ENCODE peak calls at places on chromosome 21, in five cellular contexts. Q, M, W, B and A are unnamed samples.

GRCh38 chr21:17921579-17922530 is 102.7 kb upstream of the C21orf91 start:
- DNase-seq in M (peak), Q (no peak), B (no peak), W (peak), A (no peak)

GRCh38 chr21:28089599-28090421 is 902.9 kb downstream of the LTN1 start:
- DNase-seq in W (no peak), M (no peak), B (peak), Q (no peak), A (no peak)

GRCh38 chr21:16176570-16176969 is 446.8 kb downstream of the USP25 start:
- DNase-seq in W (no peak), M (no peak), B (no peak), Q (no peak), A (no peak)

GRCh38 chr21:29295066-29295650 is 3.6 kb upstream of the BACH1 start:
- DNase-seq in Q (no peak), W (no peak), M (no peak), B (no peak), A (no peak)

GRCh38 chr21:31650930-31651329 is 8.6 kb upstream of the SOD1 start:
- DNase-seq in Q (no peak), W (no peak), B (no peak), M (no peak), A (no peak)

GRCh38 chr21:29017639-29018237 is 1.4 kb downstream of the RWDD2B start:
- DNase-seq in B (no peak), M (no peak), W (no peak), Q (no peak), A (no peak)

GRCh38 chr21:17003763-17004373 is 509.0 kb upstream of the CXADR start:
- DNase-seq in W (no peak), Q (no peak), B (no peak), M (peak), A (no peak)

GRCh38 chr21:15703932-15704331 is 25.9 kb upstream of the USP25 start:
- DNase-seq in M (no peak), W (peak), B (no peak), Q (no peak), A (no peak)

GRCh38 chr21:28253378-28253777 is 739.3 kb downstream of the LTN1 start:
- DNase-seq in W (peak), M (peak), B (no peak), Q (no peak), A (no peak)

GRCh38 chr21:32562426-32562825 is 22.9 kb downstream of the TCP10L start:
- DNase-seq in B (peak), Q (no peak), M (peak), W (peak), A (peak)

GRCh38 chr21:14877581-14878228 is 187.1 kb downstream of the NRIP1 start:
- DNase-seq in W (no peak), Q (no peak), M (peak), B (no peak), A (no peak)

GRCh38 chr21:17785403-17785788 is 33.8 kb downstream of the C21orf91 start:
- DNase-seq in B (no peak), W (no peak), M (no peak), Q (no peak), A (no peak)

GRCh38 chr21:18251065-18251464 is 6.4 kb downstream of the CHODL start:
- DNase-seq in W (no peak), Q (no peak), M (no peak), B (no peak), A (no peak)

GRCh38 chr21:41045534-41046268 is 122.3 kb upstream of the BACE2 start:
- DNase-seq in B (peak), M (no peak), Q (peak), W (no peak), A (peak)

GRCh38 chr21:43340491-43341348 is 86.2 kb downstream of the SIK1 start:
- DNase-seq in B (no peak), W (peak), Q (no peak), M (peak), A (no peak)

GRCh38 chr21:31173881-31174555 is 135.7 kb upstream of the KRTAP19-8 start:
- DNase-seq in Q (no peak), W (peak), M (no peak), B (no peak), A (no peak)

GRCh38 chr21:15000076-15000475 is 64.7 kb downstream of the NRIP1 start:
- DNase-seq in W (peak), M (peak), B (no peak), Q (no peak), A (no peak)

GRCh38 chr21:28442624-28443023 is 550.1 kb downstream of the LTN1 start:
- DNase-seq in W (peak), B (no peak), Q (no peak), M (peak), A (no peak)

GRCh38 chr21:28345934-28346333 is 646.7 kb downstream of the LTN1 start:
- DNase-seq in M (no peak), B (no peak), Q (no peak), W (no peak), A (no peak)

GRCh38 chr21:21200939-21201610 is 202.9 kb downstream of the NCAM2 start:
- DNase-seq in M (peak), B (no peak), W (peak), Q (no peak), A (no peak)

GRCh38 chr21:43978060-43978459 is 34.0 kb upstream of the TRAPPC10 start:
- DNase-seq in Q (no peak), W (no peak), M (no peak), B (no peak), A (no peak)

GRCh38 chr21:33643658-33644311 is 1.5 kb downstream of the ITSN1 start:
- DNase-seq in W (no peak), M (no peak), B (no peak), Q (no peak), A (no peak)

GRCh38 chr21:33642027-33642895 is at the start of gene ITSN1:
- DNase-seq in B (peak), W (peak), Q (peak), M (peak), A (peak)

GRCh38 chr21:33642896-33643657 is 776 bp downstream of the ITSN1 start:
- DNase-seq in Q (peak), M (peak), B (peak), W (peak), A (no peak)

GRCh38 chr21:33640697-33641338 is 723 bp downstream of the CRYZL1 start:
- DNase-seq in Q (no peak), M (peak), W (peak), B (no peak), A (no peak)

DNA sequence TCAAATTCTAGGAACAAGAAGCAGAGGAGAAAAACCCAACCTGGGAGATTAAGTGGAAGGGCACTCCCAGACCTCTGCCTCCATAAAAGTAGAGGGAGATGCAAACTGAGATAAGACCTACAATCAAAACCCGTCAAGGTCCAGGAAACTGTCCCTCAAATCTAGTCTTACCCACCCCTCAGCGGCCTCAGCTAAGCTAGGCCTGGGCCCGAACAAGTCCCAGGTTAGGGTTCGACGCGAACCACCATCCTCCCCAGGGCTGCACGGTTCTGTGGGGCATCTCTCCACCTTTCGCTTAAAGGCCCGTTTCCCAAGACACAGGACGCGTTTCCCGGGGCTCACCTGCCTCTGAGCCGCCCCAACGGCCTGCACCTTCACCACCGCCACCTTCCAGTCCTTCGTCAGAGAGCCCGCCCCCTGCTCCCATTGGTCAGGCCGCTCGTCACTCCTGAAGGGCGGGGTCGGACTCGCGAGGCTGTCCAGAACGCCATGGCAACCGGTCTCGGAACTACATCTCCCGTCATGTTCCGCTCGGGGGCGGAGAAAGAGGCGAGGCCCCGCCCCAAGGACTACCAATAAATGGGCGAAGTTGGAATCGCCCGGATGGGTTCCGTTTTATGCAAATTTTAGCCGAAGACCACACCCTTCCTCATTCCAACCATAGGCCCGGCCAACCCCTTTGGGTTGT is at the start of gene CRYZL1:
- DNase-seq in M (peak), Q (peak), W (peak), B (peak), A (peak)
- H3K23ac ChIP-seq in M (peak), Q (no peak), W (peak), B (no peak), A (peak)

GRCh38 chr21:35906587-35906986 is 153.7 kb downstream of the SETD4 start:
- DNase-seq in W (no peak), Q (no peak), B (no peak), M (no peak), A (no peak)

GRCh38 chr21:35911412-35912191 is 148.7 kb downstream of the SETD4 start:
- DNase-seq in Q (no peak), B (no peak), W (no peak), M (no peak), A (no peak)

GRCh38 chr21:35909456-35910178 is 150.7 kb downstream of the SETD4 start:
- DNase-seq in Q (no peak), W (no peak), M (peak), B (no peak), A (no peak)

GRCh38 chr21:35905973-35906357 is 154.4 kb downstream of the SETD4 start:
- DNase-seq in Q (no peak), B (no peak), M (no peak), W (no peak), A (no peak)

DNA sequence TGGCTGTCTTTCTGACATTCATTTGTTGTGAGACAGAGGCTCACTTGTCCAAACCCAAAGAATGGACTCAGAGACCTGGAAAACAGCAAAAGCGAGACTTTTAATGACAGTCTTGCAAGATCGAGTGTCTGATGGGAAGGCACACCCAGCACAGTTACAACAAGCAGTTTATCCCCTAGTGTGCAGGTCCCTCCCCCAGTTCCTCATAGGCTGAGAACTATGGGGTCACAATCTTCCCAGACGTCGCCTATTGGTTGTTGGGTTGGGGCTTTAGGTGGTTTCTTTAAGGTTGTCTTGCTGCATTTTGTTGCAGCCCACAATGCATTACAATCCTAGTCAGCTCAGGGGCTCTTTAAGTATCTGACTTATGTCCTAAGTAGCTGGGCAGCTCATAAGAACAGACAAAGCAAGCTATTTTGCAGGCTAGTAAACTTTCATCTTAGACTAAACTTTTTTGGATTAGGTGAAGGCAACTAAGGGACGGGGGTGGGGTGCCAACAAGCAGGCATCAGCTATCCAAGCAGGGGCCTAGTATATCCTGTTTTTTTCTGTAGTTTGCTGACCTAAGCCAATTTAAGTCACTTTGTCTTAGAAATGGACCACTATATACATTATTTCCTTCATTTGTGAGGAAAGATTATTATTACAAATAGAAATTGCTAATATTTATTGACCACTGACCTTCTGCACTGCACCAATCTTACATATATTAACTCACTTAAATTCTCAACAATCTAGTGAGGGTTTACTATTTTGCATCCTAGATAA is 151.8 kb downstream of the SETD4 start:
- DNase-seq in B (no peak), W (no peak), Q (no peak), M (no peak), A (no peak)
- H4K8ac ChIP-seq in B (no peak), W (no peak), Q (no peak), M (no peak), A (no peak)

GRCh38 chr21:45358711-45359310 is 46.2 kb upstream of the COL18A1 start:
- DNase-seq in M (no peak), W (no peak), Q (no peak), B (no peak), A (no peak)

GRCh38 chr21:45362077-45362747 is 42.8 kb upstream of the COL18A1 start:
- DNase-seq in M (no peak), W (no peak), Q (no peak), B (no peak), A (no peak)

GRCh38 chr21:45359451-45360217 is 45.3 kb upstream of the COL18A1 start:
- DNase-seq in M (no peak), B (no peak), Q (no peak), W (no peak), A (peak)

GRCh38 chr21:45362748-45363145 is 42.2 kb upstream of the COL18A1 start:
- DNase-seq in Q (no peak), B (no peak), M (no peak), W (no peak), A (no peak)

GRCh38 chr21:45361033-45361997 is 43.6 kb upstream of the COL18A1 start:
- DNase-seq in B (no peak), W (no peak), M (no peak), Q (no peak), A (no peak)
- H3K14ac ChIP-seq in B (peak), W (no peak), M (peak), Q (no peak), A (peak)

DNA sequence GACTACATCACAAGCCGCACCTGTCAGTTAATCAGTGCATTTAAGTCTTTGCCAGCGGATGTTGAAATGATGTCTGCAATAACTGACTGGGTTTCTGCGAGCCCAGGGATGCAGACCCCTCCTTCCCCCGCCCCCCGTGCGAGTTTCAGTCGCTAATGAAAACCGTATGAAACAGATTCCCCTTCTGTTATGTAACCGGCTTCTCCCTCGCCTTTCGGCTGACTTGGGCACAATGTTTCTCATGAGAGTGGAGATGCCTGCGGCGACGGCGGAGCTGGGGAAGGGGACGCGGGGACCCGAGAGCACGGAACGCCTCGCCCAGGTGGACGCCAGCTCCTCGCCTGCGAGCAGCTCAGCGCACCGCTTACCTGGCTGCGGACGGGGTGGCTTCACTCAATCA is 741 bp downstream of the KCNJ6 start:
- DNase-seq in M (no peak), Q (peak), B (peak), W (no peak), A (no peak)
- H3K23ac ChIP-seq in M (peak), Q (no peak), B (no peak), W (no peak), A (no peak)

DNA sequence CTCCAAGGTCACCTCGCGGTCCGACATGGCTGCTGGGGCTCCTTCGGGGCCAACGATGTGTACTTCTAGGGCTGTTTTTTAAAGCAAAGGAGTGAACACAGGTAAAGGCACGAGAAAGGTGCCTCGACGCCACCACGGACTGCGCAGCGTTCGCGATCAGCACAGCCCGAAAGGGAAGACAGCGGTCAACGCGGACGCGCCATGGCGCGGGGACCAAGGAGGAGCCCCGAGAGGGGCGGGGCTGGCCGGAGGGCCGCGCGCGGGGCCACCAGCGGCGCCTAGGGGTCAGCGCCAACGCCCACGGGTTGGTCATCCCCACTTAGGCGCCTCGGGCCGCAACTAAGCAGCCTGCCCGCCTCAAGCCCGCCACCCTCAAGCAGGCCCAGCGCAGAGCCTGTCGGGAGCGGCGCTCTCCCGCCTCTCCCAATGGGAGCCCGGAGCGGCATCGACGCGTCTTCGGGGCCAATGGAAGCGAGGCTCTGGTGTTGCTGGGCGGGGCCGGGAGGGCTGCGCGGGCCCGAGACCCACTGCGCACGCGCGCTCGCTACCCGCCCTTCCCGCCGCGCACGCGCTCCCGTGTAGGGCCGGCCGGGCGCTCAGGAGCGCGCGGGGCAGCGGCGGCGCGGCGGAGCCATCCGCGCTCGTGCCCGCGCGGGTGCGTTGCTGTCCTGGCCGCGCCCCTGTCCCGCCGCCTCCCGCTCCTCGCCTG is at the start of gene DIP2A:
- DNase-seq in W (peak), B (peak), M (peak), Q (peak), A (peak)
- H4K8ac ChIP-seq in W (peak), B (no peak), M (peak), Q (peak), A (peak)

DNA sequence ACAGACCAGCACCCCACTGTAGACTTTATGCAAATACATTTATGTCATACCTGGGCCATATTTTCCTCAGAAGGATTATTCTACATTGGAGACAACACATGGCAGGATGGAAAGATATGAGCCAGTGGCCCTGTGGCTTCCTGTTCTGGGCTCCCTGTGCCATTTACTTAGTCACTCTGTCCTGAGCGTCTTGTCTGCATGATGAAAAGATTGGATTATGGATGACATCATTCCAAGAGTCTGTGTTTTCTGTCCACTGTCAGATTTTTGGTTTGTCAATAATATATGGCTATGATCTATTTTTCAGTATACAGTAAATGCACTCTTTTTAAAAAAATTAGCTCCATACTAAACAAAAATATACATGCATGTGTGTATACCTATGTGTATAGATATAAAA is 30.8 kb downstream of the IGSF5 start:
- DNase-seq in B (no peak), M (no peak), Q (no peak), W (no peak), A (no peak)
- H3K14ac ChIP-seq in B (no peak), M (no peak), Q (no peak), W (no peak), A (no peak)

DNA sequence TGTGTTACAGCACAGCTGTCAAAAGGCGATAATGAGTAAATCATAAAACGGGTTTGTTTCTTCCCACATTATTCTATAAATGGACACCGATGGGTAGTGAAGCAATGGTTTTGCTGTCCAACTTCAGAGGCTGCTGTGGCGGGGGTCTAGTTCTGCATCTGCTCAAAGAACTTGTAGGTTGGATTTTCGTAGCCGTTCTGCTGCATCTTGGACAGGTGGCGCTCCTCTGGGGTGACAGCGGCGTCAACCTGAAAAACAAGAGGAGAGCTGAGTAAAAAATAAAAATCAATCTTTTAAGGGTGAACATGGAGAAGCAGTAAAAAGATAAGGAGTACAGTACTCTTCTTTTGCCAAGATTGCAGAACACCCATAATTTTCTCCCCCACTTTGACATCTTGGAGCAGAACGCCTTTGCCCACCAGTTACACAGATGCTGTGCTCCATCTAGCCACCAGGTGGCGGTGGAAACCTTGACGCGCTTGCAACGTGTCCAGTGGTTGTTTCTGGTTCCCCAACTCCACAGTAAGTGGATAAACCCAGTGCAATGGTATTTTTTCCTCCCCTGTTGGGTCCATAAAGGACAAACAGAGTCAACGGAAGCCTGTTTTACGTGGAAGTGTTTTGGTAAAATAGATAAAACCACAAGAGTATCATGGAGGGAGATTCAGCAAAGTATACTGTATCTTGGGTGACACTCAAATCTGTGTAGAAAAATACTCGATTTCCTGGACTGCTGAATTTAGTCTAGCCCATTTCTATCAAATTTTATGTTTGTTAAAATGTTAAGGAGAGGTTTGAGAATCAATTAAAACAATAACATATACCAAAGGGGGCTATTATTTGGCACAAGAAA is 147.0 kb downstream of the GABPA start:
- DNase-seq in W (peak), B (peak), Q (peak), M (peak), A (peak)
- H3K23ac ChIP-seq in W (no peak), B (no peak), Q (no peak), M (no peak), A (no peak)

GRCh38 chr21:46457801-46458314 is 833 bp upstream of the DIP2A start:
- DNase-seq in M (peak), Q (no peak), W (peak), B (peak), A (no peak)
- H4K8ac ChIP-seq in M (peak), Q (peak), W (peak), B (no peak), A (peak)